ENCODE peak calls at places on chromosomes 12 and 14, in seven cellular contexts. Z is activated T-helper 1 cell treated with Interleukin-2 at 50 U/mL for 16 hours; H is AG10803; M is activated CD4-positive, alpha-beta T cell treated with anti-CD3 and anti-CD28 coated beads, Interleukin-2, amount 50 U/mL, for 48 hours; S is upper lobe of right lung; R is transverse colon; Q is activated naive CD8-positive, alpha-beta T cell treated with anti-CD3 and anti-CD28 coated beads, Interleukin-2, amount 50 U/mL, for 24 hours. Y is an unnamed sample.

GRCh38 chr14:49767473-49768300 is at the start of gene KLHDC2:
- DNase-seq in S (peak; percentile 97), Z (peak; percentile 84), H (peak; percentile 91), R (peak; percentile 92), Q (peak; percentile 92), M (peak; percentile 86), Y (peak; percentile 66)

GRCh38 chr14:104136472-104137296 is 1.7 kb upstream of the KIF26A start:
- DNase-seq in Q (no peak), Z (no peak), S (peak; percentile 62), M (peak; percentile 9), H (no peak), R (no peak), Y (no peak)

GRCh38 chr14:59507752-59508103 is 23.4 kb downstream of the JKAMP start:
- DNase-seq in M (no peak), H (no peak), S (no peak), Z (no peak), Q (no peak), R (no peak), Y (no peak)

GRCh38 chr14:22898302-22898894 is 15.4 kb downstream of the REM2 start:
- DNase-seq in Q (no peak), S (no peak), R (no peak), M (no peak), Z (no peak), H (peak; percentile 77), Y (peak; percentile 62)

GRCh38 chr12:88181881-88182280 is 39.8 kb downstream of the TMTC3 start:
- DNase-seq in R (no peak), S (no peak), Q (no peak), Z (no peak), M (no peak), H (no peak), Y (no peak)

GRCh38 chr12:105724651-105725050 is 394.2 kb downstream of the C12orf75 start:
- DNase-seq in M (no peak), S (no peak), Z (no peak), R (no peak), Q (no peak), H (peak; percentile 44), Y (no peak)

GRCh38 chr12:109759595-109759994 is 46.0 kb downstream of the FAM222A start:
- DNase-seq in H (no peak), Q (no peak), Z (no peak), M (no peak), R (peak; percentile 6), S (no peak), Y (no peak)

GRCh38 chr12:43805149-43805856 is 814 bp downstream of the TWF1 start:
- DNase-seq in M (no peak), S (no peak), H (no peak), R (no peak), Z (no peak), Q (no peak), Y (no peak)

GRCh38 chr12:57772429-57773322 is at the start of gene EEF1AKMT3:
- DNase-seq in R (peak; percentile 75), Q (peak; percentile 52), H (peak; percentile 41), S (peak; percentile 85), M (peak; percentile 61), Z (no peak), Y (no peak)

GRCh38 chr14:105878554-105878953 is 352.2 kb downstream of the TMEM121 start:
- DNase-seq in M (no peak), R (no peak), H (no peak), S (peak; percentile 52), Q (no peak), Z (no peak), Y (no peak)

GRCh38 chr12:132610051-132610759 is at the start of gene LRCOL1:
- DNase-seq in S (peak; percentile 80), R (no peak), H (peak; percentile 81), Z (no peak), Q (no peak), M (no peak), Y (peak; percentile 60)

GRCh38 chr14:103880334-103880985 is 33.1 kb upstream of the PPP1R13B start:
- DNase-seq in M (no peak), H (peak; percentile 83), S (peak; percentile 92), Z (no peak), Q (peak; percentile 34), R (peak; percentile 72), Y (peak; percentile 48)

GRCh38 chr14:56482306-56482705 is 97.3 kb upstream of the TMEM260 start:
- DNase-seq in Q (no peak), M (no peak), S (no peak), Z (no peak), R (no peak), H (no peak), Y (no peak)

GRCh38 chr12:38374751-38375150 is 58.2 kb downstream of the ALG10B start:
- DNase-seq in R (no peak), M (no peak), H (no peak), Q (no peak), Z (no peak), S (no peak), Y (no peak)

GRCh38 chr14:51443195-51444018 is 203.4 kb downstream of the TMX1 start:
- DNase-seq in R (no peak), Z (no peak), H (peak; percentile 78), S (no peak), Q (no peak), M (no peak), Y (peak; percentile 29)

Y was measured in GM04504.